ENCODE peak calls at places on chromosomes 7 and 10, in six cellular contexts. L is IMR-90, F is H9, D is neuronal stem cell, C is trophoblast cell, Y is H1. J is an unnamed sample.
A peak's percentile ranks its signal among the peaks of the same experiment; 100 is the strongest.

GRCh38 chr7:51593638-51594037 is 277.0 kb upstream of the COBL start:
- DNase-seq in C (no peak), L (no peak), D (no peak), Y (no peak), F (no peak), J (no peak)

GRCh38 chr7:82164813-82165212 is 278.8 kb downstream of the CACNA2D1 start:
- DNase-seq in D (no peak), F (no peak), Y (no peak), L (peak; percentile 79), C (peak; percentile 5), J (peak; percentile 51)

GRCh38 chr10:78433722-78434535 is 400.3 kb downstream of the RPS24 start:
- DNase-seq in D (no peak), C (no peak), F (no peak), L (no peak), Y (no peak), J (no peak)

GRCh38 chr7:155536451-155536850 is 9.9 kb downstream of the CNPY1 start:
- DNase-seq in C (no peak), F (no peak), L (no peak), D (no peak), Y (no peak), J (no peak)

GRCh38 chr10:30502266-30503058 is 68.5 kb downstream of the MAP3K8 start:
- DNase-seq in Y (no peak), L (peak; percentile 15), C (peak; percentile 52), F (no peak), D (no peak), J (peak; percentile 42)

GRCh38 chr7:149398195-149398820 is 62.6 kb downstream of the ZNF777 start:
- DNase-seq in L (no peak), C (no peak), F (no peak), Y (no peak), D (no peak), J (no peak)

GRCh38 chr7:69430502-69431145 is 167.7 kb upstream of the AUTS2 start:
- DNase-seq in Y (no peak), C (no peak), D (no peak), L (no peak), F (peak; percentile 29), J (no peak)

GRCh38 chr7:157219154-157219553 is 80.4 kb downstream of the UBE3C start:
- DNase-seq in L (no peak), C (no peak), Y (no peak), F (no peak), D (no peak), J (no peak)

GRCh38 chr10:95767884-95768556 is 12.1 kb downstream of the ENTPD1 start:
- DNase-seq in D (no peak), C (peak; percentile 31), L (peak; percentile 66), F (no peak), Y (no peak), J (peak; percentile 95)

GRCh38 chr10:114499630-114500190 is 95.4 kb upstream of the AFAP1L2 start:
- DNase-seq in C (no peak), Y (no peak), D (no peak), L (no peak), F (no peak), J (no peak)

GRCh38 chr7:98754041-98754479 is 115.8 kb downstream of the TMEM130 start:
- DNase-seq in F (peak; percentile 82), C (no peak), Y (no peak), L (no peak), D (peak; percentile 37), J (no peak)

GRCh38 chr7:158548726-158549125 is 38.9 kb downstream of the PTPRN2 start:
- DNase-seq in C (no peak), D (no peak), L (no peak), Y (no peak), F (no peak), J (no peak)

GRCh38 chr7:69903410-69903809 is 305.1 kb downstream of the AUTS2 start:
- DNase-seq in D (no peak), L (no peak), Y (no peak), F (no peak), C (no peak), J (no peak)

GRCh38 chr7:99677013-99677412 is 2.8 kb downstream of the CYP3A5 start:
- DNase-seq in Y (no peak), F (no peak), C (no peak), D (no peak), L (no peak), J (no peak)

GRCh38 chr7:129041142-129041928 is 13.6 kb downstream of the TNPO3 start:
- DNase-seq in F (no peak), L (no peak), C (no peak), D (peak; percentile 45), Y (no peak), J (no peak)

GRCh38 chr7:130488376-130489139 is 3.3 kb upstream of the MEST start:
- DNase-seq in L (no peak), C (peak; percentile 51), F (no peak), Y (no peak), D (no peak), J (peak; percentile 46)

GRCh38 chr10:110410329-110411046 is 87.2 kb upstream of the DUSP5 start:
- DNase-seq in L (peak; percentile 98), D (no peak), Y (no peak), F (no peak), C (peak; percentile 73), J (peak; percentile 88)

GRCh38 chr10:591646-592045 is 97.8 kb downstream of the DIP2C start:
- DNase-seq in L (no peak), F (no peak), D (no peak), C (no peak), Y (no peak), J (no peak)

GRCh38 chr10:71767420-71768035 is 5.8 kb downstream of the VSIR start:
- DNase-seq in F (no peak), L (no peak), Y (no peak), D (no peak), C (peak; percentile 93), J (peak; percentile 37)

GRCh38 chr10:102274062-102274461 is 28.7 kb downstream of the GBF1 start:
- DNase-seq in C (no peak), D (no peak), F (no peak), L (no peak), Y (no peak), J (no peak)

GRCh38 chr10:77001186-77001585 is 636.4 kb downstream of the KCNMA1 start:
- DNase-seq in F (no peak), D (no peak), C (no peak), Y (no peak), L (no peak), J (no peak)

GRCh38 chr10:120495226-120495625 is 38.2 kb downstream of the PLPP4 start:
- DNase-seq in C (no peak), D (no peak), F (no peak), Y (no peak), L (no peak), J (peak; percentile 63)

GRCh38 chr10:103692421-103693069 is 162.8 kb downstream of the SH3PXD2A start:
- DNase-seq in L (no peak), D (no peak), C (no peak), F (peak; percentile 47), Y (no peak), J (no peak)

GRCh38 chr7:12423995-12424745 is 20.5 kb upstream of the VWDE start:
- DNase-seq in F (peak; percentile 97), D (no peak), Y (peak; percentile 93), C (no peak), L (no peak), J (no peak)

GRCh38 chr7:12422449-12423320 is 19.0 kb upstream of the VWDE start:
- DNase-seq in D (no peak), C (no peak), F (no peak), L (peak; percentile 36), Y (no peak), J (no peak)

GRCh38 chr7:12415072-12415471 is 11.4 kb upstream of the VWDE start:
- DNase-seq in Y (no peak), L (no peak), F (no peak), D (no peak), C (no peak), J (no peak)

GRCh38 chr7:12423355-12423994 is 19.8 kb upstream of the VWDE start:
- DNase-seq in F (no peak), C (no peak), Y (no peak), L (peak; percentile 58), D (no peak), J (no peak)

GRCh38 chr7:12418452-12418851 is 14.8 kb upstream of the VWDE start:
- DNase-seq in F (no peak), C (no peak), Y (no peak), L (no peak), D (no peak), J (no peak)
- H2BK120ac ChIP-seq in F (no peak overlapping the region), C (no peak overlapping the region), Y (no peak overlapping the region), L (no peak overlapping the region), D (no peak overlapping the region), J (no peak overlapping the region)

GRCh38 chr10:89301721-89302445 is at the start of gene IFIT2:
- DNase-seq in D (no peak), F (no peak), Y (no peak), C (peak; percentile 64), L (peak; percentile 80), J (peak; percentile 88)
- H2AFZ ChIP-seq in D (peak within 1 kb of the TSS; percentile 66), F (no peak within 1 kb of the TSS), Y (peak within 1 kb of the TSS; percentile 36), C (no peak within 1 kb of the TSS), L (peak within 1 kb of the TSS; percentile 81), J (peak within 1 kb of the TSS; percentile 39)

GRCh38 chr7:106717997-106718871 is 57.3 kb upstream of the CCDC71L start:
- DNase-seq in L (peak; percentile 98), Y (no peak), D (no peak), C (peak; percentile 91), F (no peak), J (peak; percentile 98)
- H4K91ac ChIP-seq in L (peak overlapping the region; percentile 99), Y (no peak overlapping the region), D (no peak overlapping the region), C (no peak overlapping the region), F (no peak overlapping the region), J (no peak overlapping the region)

DNA sequence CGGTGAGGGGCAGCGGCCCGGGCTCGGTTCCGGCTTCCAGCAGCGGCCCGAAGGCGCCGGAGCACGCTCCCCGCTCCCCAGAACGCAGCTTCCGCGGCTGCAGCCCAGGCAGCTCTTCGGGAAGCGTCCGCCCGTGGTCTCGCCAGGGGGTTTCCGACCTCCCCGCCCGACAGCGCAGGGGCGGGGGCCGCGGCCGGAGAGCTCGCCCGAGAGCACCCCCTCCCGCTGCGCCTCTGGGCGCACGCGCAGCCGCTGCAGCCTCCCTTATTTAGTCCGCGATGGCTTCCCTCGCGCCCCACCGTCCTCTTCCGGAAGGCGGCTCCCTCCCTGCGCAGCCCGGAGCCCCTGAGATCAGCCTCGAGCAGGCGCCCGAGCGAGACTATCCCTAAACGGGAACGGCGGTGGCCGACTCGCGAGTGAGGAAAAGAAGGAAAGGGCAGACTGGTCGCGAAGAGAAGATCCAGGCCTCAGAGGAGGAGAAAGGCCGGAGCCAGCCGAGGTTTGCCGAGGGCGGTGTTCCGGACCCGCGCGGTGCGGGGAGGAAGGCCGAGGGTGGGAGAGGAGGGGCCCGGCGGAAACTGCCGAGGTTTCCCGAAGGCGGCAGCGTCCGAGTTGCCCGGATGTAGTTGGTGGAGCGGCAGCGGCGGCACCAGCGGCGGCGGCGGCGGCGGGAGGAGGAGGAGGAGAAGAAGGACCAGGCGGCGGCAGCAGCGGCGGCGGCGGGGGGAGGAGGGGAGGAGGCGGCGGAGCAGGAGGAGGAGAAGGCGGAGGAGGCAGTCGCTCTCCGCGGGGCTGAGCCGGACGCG is at the start of gene WAC:
- DNase-seq in L (peak; percentile 89), C (peak; percentile 97), F (peak; percentile 93), D (peak; percentile 95), Y (peak; percentile 71), J (peak; percentile 95)
- H2BK120ac ChIP-seq in L (peak within 1 kb of the TSS; percentile 94), C (peak within 1 kb of the TSS; percentile 86), F (peak within 1 kb of the TSS; percentile 7), D (peak within 1 kb of the TSS; percentile 58), Y (no peak within 1 kb of the TSS), J (peak within 1 kb of the TSS; percentile 98)

GRCh38 chr7:123650595-123650994 is 5.1 kb upstream of the LMOD2 start:
- DNase-seq in C (no peak), F (no peak), L (no peak), D (no peak), Y (no peak), J (no peak)
- H2AFZ ChIP-seq in C (no peak overlapping the region), F (peak overlapping the region; percentile 10), L (no peak overlapping the region), D (no peak overlapping the region), Y (peak overlapping the region; percentile 46), J (peak overlapping the region; percentile 69)

GRCh38 chr7:111029141-111029572 is 61.8 kb upstream of the LRRN3 start:
- DNase-seq in F (no peak), L (no peak), C (no peak), Y (no peak), D (no peak), J (no peak)
- H4K91ac ChIP-seq in F (no peak overlapping the region), L (no peak overlapping the region), C (no peak overlapping the region), Y (no peak overlapping the region), D (no peak overlapping the region), J (no peak overlapping the region)